ENCODE peak calls at places on chromosome 15, in five cellular contexts. Z, T, M, Q and N are unnamed samples. For H3K27me3, the result is how much of the 10 kb centered on the place peaks cover.

GRCh38 chr15:81211376-81211775 is 14.7 kb downstream of the IL16 start:
- DNase-seq in Z (no peak), T (peak), M (no peak), Q (no peak), N (no peak)

GRCh38 chr15:38226867-38227266 is 25.8 kb upstream of the SPRED1 start:
- DNase-seq in Z (peak), T (peak), M (peak), Q (peak), N (no peak)

GRCh38 chr15:78110096-78110495 is 17.7 kb downstream of the SH2D7 start:
- DNase-seq in Z (peak), T (no peak), M (no peak), Q (no peak), N (peak)

GRCh38 chr15:86863226-86863915 is 783.7 kb downstream of the AGBL1 start:
- DNase-seq in Z (no peak), T (no peak), M (peak), Q (peak), N (no peak)

GRCh38 chr15:77630956-77631789 is 1.5 kb downstream of the LINGO1 start:
- DNase-seq in Z (peak), T (no peak), M (no peak), Q (no peak), N (no peak)

GRCh38 chr15:101773496-101774100 is 29.7 kb upstream of the OR4F6 start:
- DNase-seq in Z (peak), T (no peak), M (no peak), Q (no peak), N (no peak)

GRCh38 chr15:65077981-65078352 is 1.4 kb downstream of the KBTBD13 start:
- DNase-seq in Z (peak), T (peak), M (no peak), Q (peak), N (peak)

GRCh38 chr15:92384391-92384790 is 9.3 kb upstream of the ST8SIA2 start:
- DNase-seq in Z (no peak), T (no peak), M (no peak), Q (no peak), N (no peak)

GRCh38 chr15:50210462-50211264 is 28.7 kb downstream of the SLC27A2 start:
- DNase-seq in Z (peak), T (no peak), M (no peak), Q (no peak), N (no peak)

GRCh38 chr15:79115461-79115860 is 24.9 kb upstream of the RASGRF1 start:
- DNase-seq in Z (no peak), T (no peak), M (no peak), Q (no peak), N (no peak)

GRCh38 chr15:63466378-63467192 is 37.8 kb upstream of the USP3 start:
- DNase-seq in Z (no peak), T (no peak), M (peak), Q (peak), N (no peak)

GRCh38 chr15:42093966-42094365 is 396 bp downstream of the PLA2G4D start:
- DNase-seq in Z (no peak), T (no peak), M (no peak), Q (no peak), N (no peak)

GRCh38 chr15:73125219-73125618 is 73.0 kb downstream of the NEO1 start:
- DNase-seq in Z (no peak), T (no peak), M (peak), Q (no peak), N (no peak)

GRCh38 chr15:70586241-70586640 is 177.1 kb downstream of the UACA start:
- DNase-seq in Z (no peak), T (no peak), M (no peak), Q (no peak), N (no peak)

GRCh38 chr15:90479656-90480055 is 50.1 kb upstream of the CRTC3 start:
- DNase-seq in Z (no peak), T (no peak), M (no peak), Q (peak), N (no peak)

GRCh38 chr15:83275412-83275811 is 9.1 kb downstream of the BNC1 start:
- DNase-seq in Z (no peak), T (no peak), M (no peak), Q (no peak), N (no peak)

GRCh38 chr15:37594431-37594830 is 340.0 kb upstream of the TMCO5A start:
- DNase-seq in Z (no peak), T (no peak), M (no peak), Q (no peak), N (no peak)

GRCh38 chr15:78353093-78353492 is 12.9 kb downstream of the CRABP1 start:
- DNase-seq in Z (no peak), T (no peak), M (peak), Q (no peak), N (no peak)

GRCh38 chr15:92653836-92654524 is 1.6 kb downstream of the FAM174B start:
- DNase-seq in Z (peak), T (no peak), M (no peak), Q (no peak), N (no peak)

GRCh38 chr15:69679623-69680228 is 227.1 kb downstream of the RPLP1 start:
- DNase-seq in Z (no peak), T (no peak), M (no peak), Q (no peak), N (no peak)

GRCh38 chr15:79170256-79170664 is 79.7 kb upstream of the RASGRF1 start:
- DNase-seq in Z (no peak), T (no peak), M (no peak), Q (peak), N (no peak)

GRCh38 chr15:32652178-32652577 is 10.7 kb downstream of the SCG5 start:
- DNase-seq in Z (no peak), T (no peak), M (no peak), Q (no peak), N (no peak)
- TF ChIP-seq CTCF in Z (no peak), T (no peak), M (no peak), Q (no peak), N (no peak)

GRCh38 chr15:97234841-97235240 is 725.7 kb upstream of the ARRDC4 start:
- DNase-seq in Z (no peak), T (no peak), M (peak), Q (no peak), N (no peak)
- H3K27me3 ChIP-seq in Z (under half), T (under half), M (under half), Q (under half), N (under half)

GRCh38 chr15:57273366-57273765 is 102.9 kb upstream of the CGNL1 start:
- DNase-seq in Z (no peak), T (no peak), M (no peak), Q (no peak), N (no peak)
- TF ChIP-seq CTCF in Z (no peak), T (no peak), M (no peak), Q (no peak), N (no peak)

GRCh38 chr15:44208956-44209355 is 13.9 kb upstream of the FRMD5 start:
- DNase-seq in Z (no peak), T (no peak), M (no peak), Q (no peak), N (no peak)

DNA sequence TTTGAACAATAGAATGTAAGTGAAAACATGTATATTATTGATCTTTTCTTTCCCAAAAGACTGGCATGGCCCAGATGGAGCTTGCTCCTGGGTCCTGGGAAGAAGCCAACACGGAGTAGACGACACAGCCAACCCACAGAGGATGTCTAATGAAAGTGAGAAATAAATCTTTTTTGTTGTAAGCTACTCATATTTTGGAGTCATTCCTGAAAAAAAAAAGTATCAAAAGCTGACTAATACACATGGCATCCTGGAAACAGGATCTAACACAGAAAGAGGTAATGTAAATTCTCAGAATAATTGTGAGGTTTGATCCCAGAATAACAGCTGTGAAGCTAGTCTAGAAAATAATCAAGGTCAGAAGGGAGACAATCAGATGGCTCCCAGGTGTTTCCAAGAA is 12.6 kb upstream of the FRMD5 start:
- DNase-seq in Z (no peak), T (no peak), M (peak), Q (peak), N (no peak)
- H3K27me3 ChIP-seq in Z (under half), T (under half), M (under half), Q (under half), N (under half)

GRCh38 chr15:56249080-56249479 is 5.4 kb upstream of the RFX7 start:
- DNase-seq in Z (peak), T (no peak), M (peak), Q (peak), N (no peak)
- TF ChIP-seq CTCF in Z (peak), T (no peak), M (peak), Q (peak), N (no peak)

GRCh38 chr15:43517354-43518072 is at the start of gene MAP1A:
- DNase-seq in Z (peak), T (no peak), M (peak), Q (peak), N (no peak)

GRCh38 chr15:43519207-43519606 is 1.8 kb downstream of the MAP1A start:
- DNase-seq in Z (no peak), T (no peak), M (no peak), Q (no peak), N (no peak)

GRCh38 chr15:43520138-43520537 is 2.7 kb downstream of the MAP1A start:
- DNase-seq in Z (no peak), T (no peak), M (no peak), Q (no peak), N (no peak)

GRCh38 chr15:43516801-43517353 is 531 bp upstream of the MAP1A start:
- DNase-seq in Z (no peak), T (no peak), M (peak), Q (peak), N (no peak)

DNA sequence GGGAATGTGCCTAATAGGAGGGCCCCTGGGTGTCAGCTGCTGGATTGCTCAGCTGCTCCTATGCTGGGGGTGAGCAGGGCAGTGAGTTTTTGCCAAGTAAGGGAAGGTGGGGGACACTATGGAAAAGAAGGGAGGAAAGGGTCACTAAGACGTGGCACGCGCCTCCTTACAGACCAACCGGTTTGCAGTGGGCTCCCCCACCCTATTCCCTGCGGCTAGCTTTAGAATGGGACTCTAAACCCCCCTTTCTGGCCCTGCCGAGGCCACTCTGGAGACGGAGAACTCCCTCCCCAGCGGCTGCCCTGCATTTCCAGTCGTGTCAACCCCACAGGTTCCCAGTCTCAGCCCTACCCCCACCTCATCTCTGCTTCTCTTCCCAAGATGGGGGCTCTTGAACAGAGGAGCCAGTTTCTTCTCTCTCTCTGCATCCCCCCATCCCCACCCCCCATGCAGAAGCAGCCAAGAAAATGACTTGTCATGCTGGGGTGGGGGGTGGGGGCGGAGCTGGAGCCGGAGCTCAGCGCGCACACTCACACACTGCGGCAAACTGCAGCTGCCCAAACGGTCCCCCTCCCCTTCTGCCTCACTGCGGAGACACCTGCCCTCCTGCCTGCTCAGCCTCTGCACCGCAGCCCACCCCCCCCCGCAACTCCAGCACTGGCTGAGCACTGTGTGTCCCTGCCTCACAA is 809 bp downstream of the MAP1A start:
- DNase-seq in Z (no peak), T (no peak), M (peak), Q (peak), N (no peak)
- H3K27me3 ChIP-seq in Z (under half), T (under half), M (under half), Q (under half), N (under half)

DNA sequence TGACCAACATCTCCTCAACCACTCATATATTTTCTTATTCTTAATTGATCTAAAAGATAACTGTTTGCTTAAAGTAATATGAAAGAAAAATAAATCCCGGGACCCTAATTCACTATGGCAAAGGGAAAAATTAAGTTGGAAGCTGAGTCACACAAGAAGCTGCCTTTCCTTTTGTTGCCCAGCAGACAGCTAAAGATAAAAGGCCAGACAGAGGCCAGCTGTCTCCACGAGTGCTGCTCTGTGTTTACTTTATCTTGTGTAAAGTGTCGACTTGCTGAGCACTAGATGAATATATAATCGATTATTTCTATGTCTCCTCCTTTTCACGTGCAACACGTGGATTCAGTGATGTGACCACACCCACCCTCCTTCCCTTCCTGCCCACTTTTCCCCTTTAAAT is 52.8 kb upstream of the NSMCE3 start:
- DNase-seq in Z (no peak), T (no peak), M (peak), Q (peak), N (no peak)
- TF ChIP-seq CTCF in Z (no peak), T (no peak), M (no peak), Q (no peak), N (no peak)

GRCh38 chr15:88684345-88684744 is 45.5 kb downstream of the ISG20 start:
- DNase-seq in Z (no peak), T (no peak), M (no peak), Q (no peak), N (no peak)
- H3K27me3 ChIP-seq in Z (under half), T (under half), M (under half), Q (under half), N (under half)